ENCODE peak calls at places on chromosomes 4 and X, in ten cellular contexts. Y is heart left ventricle, C is uterus, Z is suprapubic skin, T is ovary, J is transverse colon, U is right lobe of liver, F is Peyer's patch, P is body of pancreas, W is HCT116. L is an unnamed sample.

GRCh38 chrX:19682712-19683331 is 167.5 kb upstream of the MAP3K15 start:
- DNase-seq in Y (peak; percentile 73), Z (peak; percentile 80), F (peak; percentile 50), T (peak; percentile 53), J (peak; percentile 68), P (peak; percentile 65), W (no peak), C (peak; percentile 65), U (peak; percentile 57), L (peak; percentile 80)

GRCh38 chr4:23856630-23857029 is 33.2 kb downstream of the PPARGC1A start:
- DNase-seq in F (peak; percentile 93), U (peak; percentile 73), Z (no peak), W (no peak), P (peak; percentile 43), C (no peak), J (peak; percentile 86), Y (peak; percentile 58), T (peak; percentile 20), L (no peak)

GRCh38 chr4:152415980-152416379 is 119.9 kb downstream of the FBXW7 start:
- DNase-seq in T (no peak), P (no peak), Z (no peak), Y (no peak), U (no peak), F (no peak), W (no peak), J (no peak), C (no peak), L (no peak)

GRCh38 chr4:107997001-107997788 is 7.5 kb downstream of the HADH start:
- DNase-seq in P (peak; percentile 46), C (no peak), Z (no peak), Y (peak; percentile 58), W (no peak), T (no peak), U (no peak), F (no peak), J (no peak), L (peak; percentile 84)

GRCh38 chr4:113446019-113446418 is 315.5 kb downstream of the CAMK2D start:
- DNase-seq in T (no peak), C (no peak), P (no peak), J (no peak), U (no peak), F (no peak), W (peak; percentile 98), Z (no peak), Y (no peak), L (no peak)

GRCh38 chr4:74433541-74434172 is 11.3 kb upstream of the AREG start:
- DNase-seq in U (no peak), C (no peak), P (no peak), J (no peak), W (no peak), F (no peak), Z (no peak), Y (no peak), T (no peak), L (no peak)

GRCh38 chr4:11765849-11766453 is 337.3 kb upstream of the HS3ST1 start:
- DNase-seq in F (no peak), P (peak; percentile 8), C (no peak), Y (no peak), J (peak; percentile 14), Z (no peak), U (no peak), W (peak; percentile 57), T (no peak), L (no peak)

GRCh38 chrX:71315917-71316316 is 14.4 kb downstream of the ITGB1BP2 start:
- DNase-seq in U (no peak), W (no peak), Y (no peak), C (no peak), Z (no peak), T (no peak), P (no peak), J (no peak), F (no peak), L (no peak)

GRCh38 chr4:79528241-79528706 is 120.2 kb upstream of the GK2 start:
- DNase-seq in Z (no peak), F (no peak), C (no peak), P (no peak), T (no peak), U (no peak), W (no peak), Y (no peak), J (no peak), L (no peak)

GRCh38 chrX:48697182-48697727 is 721 bp downstream of the SUV39H1 start:
- DNase-seq in Y (no peak), F (no peak), P (no peak), U (no peak), T (no peak), Z (no peak), J (no peak), C (no peak), W (no peak), L (no peak)

GRCh38 chrX:48695925-48696300 is 621 bp upstream of the SUV39H1 start:
- DNase-seq in C (no peak), W (no peak), U (no peak), P (no peak), J (no peak), Y (no peak), Z (no peak), F (no peak), T (no peak), L (no peak)

GRCh38 chrX:48694776-48695523 is 1.6 kb upstream of the SUV39H1 start:
- DNase-seq in Y (no peak), T (no peak), J (no peak), U (no peak), F (no peak), W (no peak), C (no peak), Z (no peak), P (no peak), L (no peak)

GRCh38 chrX:48695524-48695875 is 1.0 kb upstream of the SUV39H1 start:
- DNase-seq in Y (no peak), Z (no peak), P (no peak), U (no peak), F (no peak), W (no peak), J (no peak), C (no peak), T (no peak), L (no peak)

DNA sequence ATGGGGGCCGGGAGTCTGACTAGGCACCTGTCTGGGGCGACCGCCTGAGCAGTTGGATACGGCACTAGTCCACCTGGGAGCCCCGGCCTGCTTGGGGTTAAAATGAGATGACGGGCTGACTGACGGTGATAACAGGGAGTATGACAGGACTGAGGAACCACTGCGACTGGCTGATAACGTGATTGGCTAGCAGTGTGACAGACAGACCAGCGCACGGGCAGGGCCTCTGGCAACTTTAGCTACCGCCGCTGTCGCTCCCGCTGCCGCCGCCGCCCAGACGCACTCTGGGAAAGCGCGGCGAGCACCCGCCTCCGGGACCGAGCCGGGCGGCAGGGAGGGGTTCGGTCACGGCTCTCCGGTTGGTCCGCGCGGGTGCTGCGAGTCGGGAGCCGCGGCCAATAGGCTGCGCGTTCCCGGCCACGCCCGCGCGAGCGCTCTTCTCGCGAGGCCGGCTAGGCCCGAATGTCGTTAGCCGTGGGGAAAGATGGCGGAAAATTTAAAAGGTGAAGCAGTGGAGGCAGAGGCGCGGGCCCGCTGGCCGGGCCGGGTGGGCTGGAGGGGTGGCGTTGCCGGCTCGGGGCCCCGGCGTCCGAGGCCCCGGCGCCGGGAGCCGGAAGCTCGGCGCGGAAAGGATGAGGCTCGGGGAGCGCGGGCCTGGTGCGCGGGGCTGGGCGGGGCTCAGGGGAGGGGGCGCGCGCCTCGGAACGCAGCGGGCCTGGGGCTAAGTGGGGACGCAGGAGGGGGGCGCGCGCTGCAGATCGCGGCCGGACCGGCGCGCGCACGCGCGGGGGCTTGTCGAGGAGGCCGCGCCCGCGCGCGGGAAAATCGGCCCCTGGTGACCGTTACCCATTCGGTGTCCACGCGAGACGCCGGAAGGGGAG is at the start of gene SUV39H1:
- DNase-seq in J (peak; percentile 91), T (peak; percentile 87), F (peak; percentile 91), U (peak; percentile 94), W (peak; percentile 64), P (peak; percentile 92), C (peak; percentile 86), Z (peak; percentile 89), Y (peak; percentile 93), L (peak; percentile 94)
- TF ChIP-seq POLR2A in J (peak; percentile 79), T (peak; percentile 83), F (peak; percentile 75), U (peak; percentile 90), W (peak; percentile 9), P (peak; percentile 88), C (peak; percentile 86), Z (no peak), Y (peak; percentile 91), L (peak; percentile 71)

GRCh38 chrX:46209768-46210167 is 335.5 kb downstream of the ZNF674 start:
- DNase-seq in Z (no peak), Y (no peak), C (no peak), J (no peak), U (no peak), T (no peak), F (no peak), P (no peak), W (peak; percentile 23), L (no peak)
- TF ChIP-seq POLR2A in Z (no peak), Y (no peak), C (no peak), J (no peak), U (no peak), T (no peak), F (no peak), P (no peak), W (no peak), L (no peak)

GRCh38 chrX:15674899-15675489 is 10.4 kb upstream of the CLTRN start:
- DNase-seq in C (peak; percentile 92), U (peak; percentile 92), W (peak; percentile 80), F (peak; percentile 91), J (peak; percentile 94), Y (peak; percentile 97), P (peak; percentile 94), T (peak; percentile 93), Z (peak; percentile 88), L (peak; percentile 97)
- TF ChIP-seq POLR2A in C (peak; percentile 50), U (peak; percentile 65), W (no peak), F (peak; percentile 13), J (peak; percentile 83), Y (peak; percentile 40), P (peak; percentile 85), T (peak; percentile 74), Z (no peak), L (peak; percentile 28)

DNA sequence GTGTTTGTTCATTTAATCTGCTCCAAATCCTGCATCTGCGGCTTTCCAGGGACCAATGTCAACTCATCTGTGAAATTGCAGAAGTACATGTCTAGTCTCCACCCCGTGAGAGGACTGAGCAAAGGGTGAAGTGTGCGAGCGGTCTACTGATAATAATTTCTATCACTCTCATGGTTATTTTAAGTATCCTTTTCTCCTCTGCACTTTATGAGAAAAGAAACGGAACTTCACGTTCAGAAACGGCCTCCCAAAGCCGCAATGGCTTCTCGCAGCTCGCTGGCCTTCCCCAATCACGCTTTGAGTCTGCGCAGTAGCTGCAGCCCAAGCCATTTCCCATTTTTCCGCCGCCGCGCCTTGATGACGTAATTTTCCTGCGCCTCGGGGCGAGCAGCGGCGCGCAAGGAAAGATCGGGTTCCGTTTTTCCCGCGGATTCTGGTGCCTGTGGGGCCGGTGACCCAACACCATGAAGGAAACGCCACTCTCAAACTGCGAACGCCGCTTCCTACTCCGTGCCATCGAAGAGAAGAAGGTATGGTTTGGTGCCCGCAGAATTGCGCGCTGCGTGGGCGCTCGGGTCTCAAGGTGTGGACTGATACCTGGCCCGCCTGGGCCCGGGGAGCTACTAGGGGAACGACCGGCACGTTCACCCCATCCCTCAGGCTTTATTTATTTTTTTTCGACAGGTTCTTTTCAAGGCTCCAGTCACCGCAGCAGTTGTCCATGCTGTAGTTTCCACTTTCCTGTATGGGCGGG is at the start of gene EXOSC9:
- DNase-seq in Z (peak; percentile 96), W (peak; percentile 87), C (peak; percentile 96), F (peak; percentile 94), J (peak; percentile 94), P (peak; percentile 93), U (peak; percentile 94), Y (peak; percentile 95), T (peak; percentile 97), L (peak; percentile 96)
- TF ChIP-seq POLR2A in Z (no peak), W (peak; percentile 93), C (peak; percentile 59), F (peak; percentile 41), J (peak; percentile 62), P (peak; percentile 86), U (peak; percentile 74), Y (peak; percentile 72), T (peak; percentile 85), L (peak; percentile 74)

GRCh38 chrX:49163555-49164419 is 1.2 kb downstream of the MAGIX start:
- DNase-seq in Y (peak; percentile 93), C (peak; percentile 88), W (peak; percentile 63), U (peak; percentile 93), F (peak; percentile 88), T (peak; percentile 89), J (peak; percentile 88), Z (peak; percentile 91), P (peak; percentile 91), L (peak; percentile 94)
- TF ChIP-seq POLR2A in Y (peak; percentile 70), C (peak; percentile 25), W (peak; percentile 23), U (peak; percentile 38), F (peak; percentile 67), T (peak; percentile 36), J (no peak), Z (no peak), P (peak; percentile 43), L (no peak)

L was measured in sigmoid colon.